ENCODE peak calls at places on chromosomes 6 and 20, in eight cellular contexts. P is Peyer's patch, C is SK-N-SH, T is neural crest cell, D is brain microvascular endothelial cell, X is breast epithelium, Z is HFFc6, M is upper lobe of right lung. U is an unnamed sample.

GRCh38 chr6:32167761-32168262 is 3.4 kb downstream of the EGFL8 start:
- DNase-seq in P (peak), C (no peak), T (no peak), D (no peak), X (no peak), Z (no peak), M (no peak), U (no peak)

GRCh38 chr6:137743493-137743892 is 123.6 kb upstream of the TNFAIP3 start:
- DNase-seq in P (no peak), C (no peak), T (no peak), D (no peak), X (no peak), Z (no peak), M (no peak), U (no peak)

GRCh38 chr20:4384961-4385360 is 336.7 kb upstream of the PRND start:
- DNase-seq in P (no peak), C (no peak), T (no peak), D (no peak), X (no peak), Z (no peak), M (no peak), U (no peak)

GRCh38 chr6:38943964-38944363 is 104.6 kb upstream of the GLP1R start:
- DNase-seq in P (no peak), C (no peak), T (no peak), D (no peak), X (no peak), Z (no peak), M (no peak), U (no peak)

GRCh38 chr20:37943033-37943432 is 40.1 kb downstream of the VSTM2L start:
- DNase-seq in P (no peak), C (no peak), T (no peak), D (no peak), X (no peak), Z (no peak), M (no peak), U (peak)

GRCh38 chr6:100504786-100505737 is 40.3 kb upstream of the SIM1 start:
- DNase-seq in P (no peak), C (no peak), T (no peak), D (peak), X (peak), Z (peak), M (no peak), U (no peak)

GRCh38 chr20:32031007-32031958 is 20.8 kb upstream of the HCK start:
- DNase-seq in P (peak), C (peak), T (peak), D (peak), X (peak), Z (peak), M (peak), U (peak)

GRCh38 chr20:25229486-25230176 is 18.3 kb upstream of the PYGB start:
- DNase-seq in P (no peak), C (no peak), T (no peak), D (no peak), X (no peak), Z (no peak), M (no peak), U (no peak)

GRCh38 chr6:21075986-21076385 is 517.6 kb upstream of the SOX4 start:
- DNase-seq in P (no peak), C (no peak), T (no peak), D (no peak), X (peak), Z (no peak), M (no peak), U (no peak)

GRCh38 chr6:122730775-122731386 is 48.6 kb upstream of the FABP7 start:
- DNase-seq in P (no peak), C (peak), T (peak), D (peak), X (no peak), Z (peak), M (no peak), U (no peak)

GRCh38 chr6:43713611-43714310 is 26.2 kb upstream of the MRPS18A start:
- DNase-seq in P (no peak), C (no peak), T (no peak), D (no peak), X (no peak), Z (no peak), M (no peak), U (no peak)

GRCh38 chr20:35370751-35371150 is 41.0 kb downstream of the UQCC1 start:
- DNase-seq in P (no peak), C (no peak), T (no peak), D (no peak), X (no peak), Z (no peak), M (no peak), U (no peak)

GRCh38 chr6:21756487-21756886 is 162.9 kb downstream of the SOX4 start:
- DNase-seq in P (no peak), C (no peak), T (no peak), D (no peak), X (no peak), Z (no peak), M (no peak), U (no peak)

GRCh38 chr6:26196846-26197683 is 109.8 kb downstream of the HFE start:
- DNase-seq in P (peak), C (peak), T (peak), D (peak), X (peak), Z (peak), M (no peak), U (peak)

GRCh38 chr6:168428052-168428829 is 12.7 kb upstream of the SMOC2 start:
- DNase-seq in P (no peak), C (no peak), T (no peak), D (no peak), X (no peak), Z (no peak), M (no peak), U (no peak)

GRCh38 chr20:19975436-19975799 is 41.7 kb upstream of the NAA20 start:
- DNase-seq in P (no peak), C (no peak), T (no peak), D (no peak), X (no peak), Z (no peak), M (peak), U (no peak)

GRCh38 chr6:52305385-52305784 is 20.8 kb upstream of the MCM3 start:
- DNase-seq in P (no peak), C (no peak), T (no peak), D (no peak), X (no peak), Z (no peak), M (no peak), U (no peak)

GRCh38 chr6:41570270-41570615 is 24.1 kb downstream of the FOXP4 start:
- DNase-seq in P (no peak), C (no peak), T (peak), D (no peak), X (no peak), Z (no peak), M (no peak), U (no peak)

GRCh38 chr6:158481612-158482473 is 78.0 kb upstream of the TMEM181 start:
- DNase-seq in P (no peak), C (no peak), T (no peak), D (peak), X (no peak), Z (peak), M (no peak), U (no peak)

GRCh38 chr20:14877616-14878015 is 540.2 kb upstream of the FLRT3 start:
- DNase-seq in P (no peak), C (no peak), T (no peak), D (no peak), X (no peak), Z (no peak), M (no peak), U (no peak)

GRCh38 chr20:22717466-22717865 is 133.1 kb upstream of the FOXA2 start:
- DNase-seq in P (no peak), C (no peak), T (no peak), D (peak), X (no peak), Z (no peak), M (no peak), U (no peak)

GRCh38 chr6:33745558-33745957 is 1.1 kb downstream of the IP6K3 start:
- DNase-seq in P (no peak), C (no peak), T (no peak), D (no peak), X (no peak), Z (no peak), M (no peak), U (no peak)

GRCh38 chr6:71463061-71463460 is 174.4 kb downstream of the OGFRL1 start:
- DNase-seq in P (no peak), C (no peak), T (no peak), D (no peak), X (no peak), Z (no peak), M (no peak), U (no peak)

DNA sequence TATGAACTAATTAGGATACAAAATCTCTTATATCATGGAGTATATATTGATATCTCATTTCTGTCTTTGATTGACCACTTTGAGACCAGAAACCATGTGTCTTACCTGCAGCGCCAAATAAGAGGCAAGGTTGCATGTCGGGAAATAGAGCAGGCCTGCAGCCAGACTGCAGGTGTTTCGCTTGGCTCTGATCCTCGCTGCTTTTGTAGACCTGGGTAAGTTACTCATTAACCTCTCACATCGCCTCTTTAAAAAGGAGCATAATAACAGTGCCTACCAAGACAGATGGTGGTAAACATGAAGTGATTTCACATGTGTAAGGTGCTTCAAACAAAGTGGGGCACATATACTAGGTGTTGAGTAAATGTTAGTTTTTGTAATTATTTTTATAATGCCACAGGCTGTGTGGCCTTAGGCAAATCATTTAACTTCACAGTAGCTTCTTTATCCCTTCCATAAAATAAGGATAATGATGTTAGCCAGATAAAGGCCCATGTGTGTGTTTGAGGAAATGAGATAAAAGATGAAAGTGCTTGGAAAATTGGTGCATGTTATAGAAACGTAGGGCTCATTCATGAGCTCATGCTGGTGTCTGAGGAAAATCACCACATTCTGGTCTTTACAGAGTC is 248.8 kb upstream of the MAP3K7 start:
- DNase-seq in P (no peak), C (no peak), T (no peak), D (no peak), X (no peak), Z (no peak), M (no peak), U (no peak)
- TF ChIP-seq CTCF in P (no peak), C (no peak), T (no peak), D (no peak), X (no peak), Z (no peak), M (no peak), U (no peak)

GRCh38 chr6:119343573-119344146 is 5.9 kb downstream of the MAN1A1 start:
- DNase-seq in P (no peak), C (no peak), T (no peak), D (no peak), X (no peak), Z (no peak), M (no peak), U (no peak)

GRCh38 chr6:119344306-119344705 is 5.3 kb downstream of the MAN1A1 start:
- DNase-seq in P (no peak), C (no peak), T (no peak), D (no peak), X (no peak), Z (no peak), M (no peak), U (no peak)

GRCh38 chr6:119346450-119346849 is 3.1 kb downstream of the MAN1A1 start:
- DNase-seq in P (no peak), C (no peak), T (no peak), D (no peak), X (no peak), Z (no peak), M (no peak), U (no peak)

GRCh38 chr6:119346914-119347313 is 2.6 kb downstream of the MAN1A1 start:
- DNase-seq in P (no peak), C (no peak), T (no peak), D (no peak), X (no peak), Z (no peak), M (no peak), U (no peak)

DNA sequence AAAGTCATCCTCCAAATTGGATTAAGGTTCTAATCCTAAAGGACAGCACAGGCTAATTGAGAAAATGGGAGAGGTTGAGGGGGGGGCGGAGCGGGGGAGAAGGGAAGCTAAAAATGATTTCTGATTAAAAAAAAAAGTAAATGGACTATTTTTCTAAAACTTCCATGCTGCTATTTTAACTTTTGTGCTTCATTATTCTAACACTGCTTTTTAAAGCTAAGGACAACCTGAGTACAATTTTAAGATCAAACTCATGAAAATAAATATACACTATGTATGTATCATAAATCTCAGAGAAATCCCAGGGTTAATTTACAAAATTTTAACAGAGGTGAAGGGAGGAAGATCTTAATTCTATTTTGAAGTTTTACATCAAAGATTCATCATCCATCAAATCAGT is 4.4 kb downstream of the MAN1A1 start:
- DNase-seq in P (no peak), C (no peak), T (no peak), D (no peak), X (no peak), Z (no peak), M (no peak), U (no peak)
- TF ChIP-seq CTCF in P (no peak), C (no peak), T (no peak), D (no peak), X (no peak), Z (no peak), M (no peak), U (no peak)

DNA sequence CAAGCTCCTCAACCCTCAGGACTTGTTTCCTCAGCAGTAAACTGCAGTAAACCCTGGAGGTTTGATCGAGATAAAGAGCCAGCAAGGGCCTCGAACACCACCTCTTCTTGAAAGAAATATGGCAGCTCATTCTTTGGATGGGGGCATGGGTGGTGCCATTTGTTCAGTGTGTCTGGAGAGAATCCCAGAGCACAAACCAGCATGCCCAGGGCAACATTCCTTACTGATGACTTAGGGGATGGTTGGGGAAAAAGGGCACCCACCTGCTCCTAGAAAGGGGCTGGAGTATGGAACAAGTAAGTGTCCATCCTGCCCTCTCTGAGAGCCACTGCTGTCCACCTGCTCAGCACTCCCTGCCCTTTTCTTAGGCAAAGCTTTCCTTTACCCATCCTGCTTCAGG is 31.3 kb upstream of the ZFAND3 start:
- DNase-seq in P (no peak), C (no peak), T (no peak), D (no peak), X (no peak), Z (no peak), M (no peak), U (no peak)
- TF ChIP-seq CTCF in P (no peak), C (no peak), T (no peak), D (no peak), X (no peak), Z (no peak), M (no peak), U (no peak)

GRCh38 chr20:45118028-45118427 is 3.1 kb upstream of the WFDC5 start:
- DNase-seq in P (no peak), C (no peak), T (no peak), D (no peak), X (no peak), Z (no peak), M (no peak), U (no peak)
- TF ChIP-seq CTCF in P (no peak), C (no peak), T (no peak), D (peak), X (no peak), Z (peak), M (no peak), U (no peak)

GRCh38 chr6:68726992-68727391 is 91.9 kb downstream of the ADGRB3 start:
- DNase-seq in P (no peak), C (no peak), T (no peak), D (no peak), X (no peak), Z (no peak), M (no peak), U (no peak)

GRCh38 chr6:68728124-68728523 is 93.0 kb downstream of the ADGRB3 start:
- DNase-seq in P (no peak), C (no peak), T (no peak), D (no peak), X (no peak), Z (no peak), M (no peak), U (no peak)

GRCh38 chr6:68727699-68728098 is 92.6 kb downstream of the ADGRB3 start:
- DNase-seq in P (no peak), C (no peak), T (no peak), D (no peak), X (no peak), Z (no peak), M (no peak), U (no peak)

GRCh38 chr6:68724054-68724453 is 89.0 kb downstream of the ADGRB3 start:
- DNase-seq in P (no peak), C (no peak), T (no peak), D (no peak), X (no peak), Z (no peak), M (no peak), U (no peak)

GRCh38 chr6:68726307-68726706 is 91.2 kb downstream of the ADGRB3 start:
- DNase-seq in P (no peak), C (no peak), T (no peak), D (no peak), X (no peak), Z (no peak), M (no peak), U (no peak)
- TF ChIP-seq CTCF in P (no peak), C (no peak), T (no peak), D (no peak), X (no peak), Z (no peak), M (no peak), U (no peak)

GRCh38 chr6:46490425-46491200 is 636 bp downstream of the RCAN2 start:
- DNase-seq in P (peak), C (peak), T (peak), D (no peak), X (no peak), Z (no peak), M (peak), U (peak)
- TF ChIP-seq CTCF in P (no peak), C (peak), T (peak), D (peak), X (no peak), Z (peak), M (no peak), U (peak)

GRCh38 chr20:1209447-1210387 is 6.5 kb downstream of the C20orf202 start:
- DNase-seq in P (no peak), C (no peak), T (no peak), D (no peak), X (no peak), Z (peak), M (no peak), U (no peak)
- TF ChIP-seq CTCF in P (no peak), C (peak), T (no peak), D (peak), X (no peak), Z (peak), M (no peak), U (peak)

DNA sequence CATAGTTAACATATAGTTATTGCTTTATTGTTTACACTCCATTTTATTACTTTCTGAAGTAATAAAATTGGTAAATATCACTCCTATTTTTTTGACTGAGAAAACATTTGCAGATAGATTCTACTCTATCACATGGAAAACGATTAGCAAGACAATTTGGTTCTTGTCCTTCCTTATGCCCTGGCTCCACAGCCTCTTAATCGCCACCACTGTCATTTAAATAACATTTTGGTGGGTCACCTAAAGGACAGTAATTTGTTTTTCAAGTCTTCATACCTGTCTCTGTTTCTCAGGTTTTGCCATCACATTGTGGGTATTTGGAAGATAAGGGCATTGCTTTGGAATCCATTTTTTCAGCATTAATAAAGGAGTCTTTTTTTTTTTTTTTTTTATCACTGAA is 521.5 kb upstream of the IRAK1BP1 start:
- DNase-seq in P (no peak), C (no peak), T (no peak), D (no peak), X (no peak), Z (no peak), M (no peak), U (no peak)
- TF ChIP-seq CTCF in P (no peak), C (no peak), T (no peak), D (no peak), X (no peak), Z (no peak), M (no peak), U (no peak)

DNA sequence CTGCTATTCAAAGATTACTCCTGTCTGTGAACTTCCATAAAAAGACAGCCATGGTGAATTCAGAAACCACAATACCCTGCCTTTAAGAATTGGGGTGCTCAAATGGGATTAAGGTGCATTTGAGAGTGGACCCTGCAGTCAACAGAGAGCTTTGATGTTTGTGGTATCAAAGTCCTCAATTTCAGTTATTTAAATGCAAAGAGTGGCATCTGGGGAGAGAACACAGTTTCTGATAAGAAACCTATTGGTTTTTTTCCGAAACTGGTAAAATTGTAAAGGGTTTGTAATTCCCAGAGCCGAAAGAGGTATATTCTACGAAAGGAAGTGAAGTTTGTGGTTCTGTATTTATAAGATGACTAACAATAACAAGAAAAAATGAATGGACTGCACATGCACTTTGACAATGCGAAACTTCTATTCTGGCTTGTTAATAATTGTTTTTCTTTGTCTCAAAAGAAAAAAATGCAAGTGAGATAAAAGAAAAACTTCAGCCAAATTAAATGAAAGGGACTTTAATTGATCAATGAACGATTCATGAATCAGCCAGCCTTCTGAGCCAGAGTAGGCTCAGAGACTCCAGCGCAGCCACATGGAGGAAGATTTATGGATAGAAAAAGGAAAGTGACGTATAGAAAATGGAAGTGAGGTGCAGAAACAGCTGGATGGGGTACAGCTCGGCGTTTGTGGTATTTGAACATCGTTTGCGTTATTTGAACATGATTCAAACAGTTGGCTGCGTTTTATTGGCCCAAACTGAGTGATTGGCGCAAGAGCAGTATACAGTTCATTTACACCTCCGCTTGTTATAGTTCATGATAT is 70.5 kb upstream of the DUSP22 start:
- DNase-seq in P (no peak), C (no peak), T (no peak), D (no peak), X (no peak), Z (no peak), M (no peak), U (no peak)
- TF ChIP-seq CTCF in P (no peak), C (no peak), T (no peak), D (no peak), X (no peak), Z (no peak), M (no peak), U (no peak)

GRCh38 chr6:113306552-113307145 is 550.5 kb upstream of the MARCKS start:
- DNase-seq in P (peak), C (no peak), T (no peak), D (peak), X (peak), Z (no peak), M (peak), U (no peak)
- TF ChIP-seq CTCF in P (peak), C (peak), T (peak), D (peak), X (peak), Z (peak), M (peak), U (peak)

U was measured in type B pancreatic cell.